ENCODE peak calls at places on chromosome 21, in seven cellular contexts. D is mucosa of descending colon, W is fibroblast of pulmonary artery, U is A549, Q is GM12864, C is kidney, P is stomach. N is an unnamed sample.
A peak's percentile ranks its signal among the peaks of the same experiment; 100 is the strongest.

GRCh38 chr21:18298228-18298627 is 53.6 kb downstream of the CHODL start:
- DNase-seq in C (no peak), P (no peak), W (no peak), Q (no peak), D (no peak), U (no peak), N (no peak)

GRCh38 chr21:14554948-14555347 is 8.8 kb upstream of the SAMSN1 start:
- DNase-seq in D (no peak), W (peak; percentile 7), Q (no peak), P (no peak), U (no peak), C (no peak), N (peak; percentile 27)

GRCh38 chr21:16891821-16892220 is 621.0 kb upstream of the CXADR start:
- DNase-seq in D (no peak), U (no peak), W (peak; percentile 95), P (no peak), C (no peak), Q (no peak), N (peak; percentile 32)

GRCh38 chr21:44702111-44702972 is 5.4 kb downstream of the KRTAP10-12 start:
- DNase-seq in C (no peak), D (no peak), U (no peak), P (no peak), Q (no peak), W (no peak), N (no peak)

GRCh38 chr21:44057960-44058651 is 46.0 kb downstream of the TRAPPC10 start:
- DNase-seq in D (no peak), W (no peak), Q (no peak), U (no peak), C (no peak), P (no peak), N (no peak)

GRCh38 chr21:31098576-31099005 is 60.3 kb upstream of the KRTAP19-8 start:
- DNase-seq in U (no peak), C (peak; percentile 82), W (peak; percentile 72), Q (no peak), P (peak; percentile 72), D (peak; percentile 70), N (peak; percentile 65)

GRCh38 chr21:43192501-43193081 is 23.8 kb downstream of the CRYAA start:
- DNase-seq in W (no peak), U (no peak), P (no peak), D (no peak), Q (no peak), C (peak; percentile 44), N (no peak)

GRCh38 chr21:41695513-41695912 is 71.3 kb downstream of the RIPK4 start:
- DNase-seq in C (no peak), U (no peak), D (no peak), Q (no peak), P (no peak), W (no peak), N (no peak)

GRCh38 chr21:28439246-28439645 is 553.4 kb downstream of the LTN1 start:
- DNase-seq in Q (no peak), C (no peak), D (no peak), U (no peak), P (no peak), W (no peak), N (no peak)

GRCh38 chr21:39050839-39051560 is 132.3 kb downstream of the PSMG1 start:
- DNase-seq in U (no peak), C (no peak), Q (no peak), P (no peak), D (no peak), W (no peak), N (no peak)

GRCh38 chr21:39014751-39015150 is 168.5 kb downstream of the PSMG1 start:
- DNase-seq in W (peak; percentile 97), C (no peak), U (no peak), P (no peak), Q (no peak), D (no peak), N (peak; percentile 96)

GRCh38 chr21:42646076-42646825 is 7.2 kb upstream of the PDE9A start:
- DNase-seq in C (peak; percentile 61), D (no peak), U (no peak), P (no peak), Q (no peak), W (no peak), N (no peak)

GRCh38 chr21:16079830-16080229 is 350.0 kb downstream of the USP25 start:
- DNase-seq in D (no peak), U (no peak), C (no peak), Q (no peak), P (no peak), W (peak; percentile 28), N (peak; percentile 76)

GRCh38 chr21:28742527-28742926 is 250.2 kb downstream of the LTN1 start:
- DNase-seq in W (peak; percentile 78), U (no peak), P (no peak), D (no peak), Q (no peak), C (no peak), N (peak; percentile 54)

GRCh38 chr21:28923439-28923975 is 69.2 kb downstream of the LTN1 start:
- DNase-seq in Q (no peak), U (no peak), C (no peak), W (no peak), D (no peak), P (no peak), N (no peak)

GRCh38 chr21:32412998-32413504 is 545 bp downstream of the EVA1C start:
- DNase-seq in P (peak; percentile 57), U (no peak), Q (no peak), C (peak; percentile 82), D (peak; percentile 78), W (peak; percentile 50), N (peak; percentile 40)

GRCh38 chr21:32782698-32783097 is 11.1 kb upstream of the PAXBP1 start:
- DNase-seq in C (no peak), D (no peak), W (no peak), U (no peak), Q (no peak), P (no peak), N (no peak)

GRCh38 chr21:32584472-32584871 is 851 bp downstream of the TCP10L start:
- DNase-seq in U (no peak), P (no peak), C (no peak), D (no peak), W (no peak), Q (no peak), N (no peak)

GRCh38 chr21:15367061-15367626 is 302.3 kb upstream of the NRIP1 start:
- DNase-seq in Q (no peak), C (no peak), P (no peak), U (no peak), W (no peak), D (no peak), N (no peak)

GRCh38 chr21:44753357-44753756 is 42.0 kb upstream of the TSPEAR start:
- DNase-seq in W (no peak), Q (no peak), P (no peak), C (no peak), U (no peak), D (no peak), N (no peak)

GRCh38 chr21:18049461-18049860 is 195.2 kb upstream of the CHODL start:
- DNase-seq in U (no peak), Q (no peak), W (no peak), D (no peak), C (no peak), P (no peak), N (no peak)

DNA sequence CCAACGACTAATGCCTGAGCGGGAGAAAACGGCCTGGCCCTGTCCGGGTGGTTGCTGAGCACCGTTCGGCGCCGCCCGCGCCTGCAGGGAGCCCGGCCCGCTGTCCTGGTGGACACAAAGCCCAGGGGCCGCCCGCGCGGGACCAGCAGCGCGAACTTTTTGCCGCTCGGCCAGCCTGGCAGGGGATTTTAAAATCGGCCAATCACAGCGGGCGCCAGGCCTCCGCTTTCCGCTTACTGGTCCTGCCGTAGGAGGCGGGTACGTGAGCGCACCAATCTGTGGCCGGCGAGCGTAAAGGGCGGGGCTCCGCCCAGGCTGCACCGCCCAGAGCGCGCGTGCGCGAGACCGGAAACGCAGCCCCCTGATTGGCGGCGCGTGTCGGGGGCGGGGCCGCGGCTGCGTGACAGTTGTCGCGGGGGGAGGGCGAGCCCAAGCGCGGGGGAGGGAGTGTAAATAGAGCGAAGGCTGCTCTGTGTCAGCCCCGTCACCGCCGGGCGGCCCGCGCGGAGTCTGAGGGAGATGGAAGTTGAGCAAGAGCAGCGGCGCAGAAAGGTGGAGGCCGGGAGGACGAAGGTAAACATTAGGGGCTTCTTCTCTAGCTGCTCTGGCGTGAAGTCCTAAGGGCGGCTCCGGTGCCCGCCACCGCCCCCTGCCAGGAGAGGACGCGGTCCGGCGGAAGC is at the start of the genes C21orf58 and PCNT:
- DNase-seq in C (peak; percentile 100), W (peak; percentile 98), U (peak; percentile 89), Q (peak; percentile 90), D (peak; percentile 97), P (peak; percentile 98), N (peak; percentile 98)
- H3K4me3 ChIP-seq in C (peak within 1 kb of the TSS; percentile 90), W (peak within 1 kb of the TSS; percentile 93), U (peak within 1 kb of the TSS; percentile 84), Q (peak within 1 kb of the TSS; percentile 100), D (peak within 1 kb of the TSS; percentile 88), P (peak within 1 kb of the TSS; percentile 99), N (peak within 1 kb of the TSS; percentile 90)

GRCh38 chr21:37757631-37758376 is 158.5 kb downstream of the KCNJ6 start:
- DNase-seq in Q (no peak), P (no peak), U (no peak), C (no peak), D (no peak), W (no peak), N (no peak)

GRCh38 chr21:37759777-37760176 is 156.5 kb downstream of the KCNJ6 start:
- DNase-seq in W (no peak), Q (no peak), D (no peak), C (no peak), P (no peak), U (no peak), N (no peak)

GRCh38 chr21:37762606-37763005 is 153.7 kb downstream of the KCNJ6 start:
- DNase-seq in D (no peak), W (no peak), P (no peak), Q (no peak), U (no peak), C (no peak), N (no peak)

GRCh38 chr21:37763298-37763697 is 153.0 kb downstream of the KCNJ6 start:
- DNase-seq in Q (no peak), D (peak; percentile 5), U (no peak), C (no peak), W (no peak), P (no peak), N (no peak)

GRCh38 chr21:37758997-37759396 is 157.3 kb downstream of the KCNJ6 start:
- DNase-seq in C (no peak), Q (no peak), P (peak; percentile 51), W (peak; percentile 45), U (peak; percentile 23), D (peak; percentile 52), N (peak; percentile 69)
- TF ChIP-seq CTCF in C (no peak), Q (peak; percentile 57), P (peak; percentile 20), W (peak; percentile 57), U (peak; percentile 38), D (peak; percentile 35), N (peak; percentile 71)

GRCh38 chr21:34967509-34968289 is 81.4 kb downstream of the RUNX1 start:
- DNase-seq in U (peak; percentile 1), P (no peak), C (no peak), W (no peak), Q (no peak), D (no peak), N (peak; percentile 76)
- H3K4me3 ChIP-seq in U (no peak overlapping the region), P (no peak overlapping the region), C (no peak overlapping the region), W (no peak overlapping the region), Q (no peak overlapping the region), D (no peak overlapping the region), N (no peak overlapping the region)

DNA sequence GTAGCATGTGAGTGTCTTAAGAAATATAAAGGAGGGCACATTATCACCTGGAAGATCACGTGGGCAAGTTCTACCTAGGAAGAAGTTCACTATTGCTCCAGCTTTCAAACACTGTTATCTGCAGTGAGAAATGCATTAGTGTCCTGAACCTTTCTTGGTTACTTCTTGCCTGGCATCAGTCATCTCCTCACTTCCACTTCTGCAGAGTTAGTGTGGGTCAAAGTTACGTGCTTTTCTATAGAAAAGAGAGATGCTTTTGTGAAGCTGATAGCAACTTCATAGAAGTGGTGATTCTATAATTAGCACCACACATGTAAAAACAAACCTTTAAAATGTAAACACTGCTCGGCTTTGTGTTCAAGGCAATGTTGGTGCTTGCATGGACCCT is 57.2 kb downstream of the MRPS6 start:
- DNase-seq in U (no peak), Q (no peak), P (no peak), D (no peak), W (no peak), C (no peak), N (no peak)
- TF ChIP-seq CTCF in U (no peak), Q (no peak), P (no peak), D (no peak), W (no peak), C (no peak), N (no peak)